ENCODE peak calls at places on chromosomes 5 and 9, in nine cellular contexts. L, T, S, A, K, U, V, R and O are unnamed samples.

GRCh38 chr5:149060325-149060724 is 2.5 kb downstream of the SH3TC2 start:
- DNase-seq in R (no peak), T (peak), U (no peak), L (peak), A (peak), V (no peak), K (no peak), S (no peak), O (no peak)

GRCh38 chr5:132497488-132497997 is 7.0 kb upstream of the IRF1 start:
- DNase-seq in V (no peak), U (no peak), T (peak), R (peak), K (no peak), S (no peak), L (peak), A (peak), O (no peak)

GRCh38 chr9:98219364-98219716 is 26.9 kb upstream of the CORO2A start:
- DNase-seq in L (no peak), S (no peak), U (no peak), R (no peak), K (no peak), A (no peak), T (no peak), V (no peak), O (no peak)

GRCh38 chr9:744790-745456 is 96.6 kb upstream of the DMRT1 start:
- DNase-seq in V (no peak), T (peak), K (no peak), A (peak), R (no peak), S (no peak), U (no peak), L (no peak), O (no peak)

GRCh38 chr5:7271728-7272127 is 124.2 kb upstream of the ADCY2 start:
- DNase-seq in R (no peak), L (no peak), K (no peak), A (no peak), T (no peak), V (no peak), U (no peak), S (no peak), O (no peak)

GRCh38 chr5:10555134-10555733 is 8.6 kb upstream of the ANKRD33B start:
- DNase-seq in U (no peak), L (no peak), V (no peak), A (peak), K (no peak), S (no peak), T (no peak), R (no peak), O (no peak)

GRCh38 chr9:109861499-109861898 is 81.5 kb downstream of the PALM2AKAP2 start:
- DNase-seq in A (peak), T (no peak), S (no peak), L (no peak), V (no peak), K (no peak), R (no peak), U (no peak), O (no peak)

GRCh38 chr9:121288874-121289553 is 21.1 kb downstream of the GSN start:
- DNase-seq in L (peak), U (no peak), S (no peak), V (no peak), K (no peak), R (no peak), A (peak), T (peak), O (peak)

GRCh38 chr5:90802695-90803317 is 244.2 kb downstream of the ADGRV1 start:
- DNase-seq in S (peak), K (peak), A (peak), R (no peak), V (no peak), L (peak), U (no peak), T (peak), O (peak)

GRCh38 chr5:180808461-180809000 is 5.9 kb upstream of the MGAT1 start:
- DNase-seq in S (no peak), V (no peak), U (no peak), T (peak), A (no peak), L (no peak), R (no peak), K (no peak), O (no peak)

GRCh38 chr5:168377525-168377924 is 86.1 kb downstream of the WWC1 start:
- DNase-seq in L (no peak), A (no peak), R (no peak), K (no peak), T (no peak), S (peak), U (no peak), V (no peak), O (no peak)

GRCh38 chr9:35164711-35165110 is 2.9 kb downstream of the UNC13B start:
- DNase-seq in T (no peak), R (no peak), K (no peak), S (peak), L (no peak), A (peak), U (no peak), V (no peak), O (no peak)

GRCh38 chr5:1065143-1065750 is 46.6 kb downstream of the SLC12A7 start:
- DNase-seq in T (no peak), K (no peak), S (no peak), V (no peak), R (peak), A (no peak), U (no peak), L (no peak), O (no peak)

GRCh38 chr5:173670130-173670591 is 53.7 kb upstream of the BOD1 start:
- DNase-seq in K (no peak), L (no peak), S (no peak), T (no peak), A (peak), U (no peak), R (no peak), V (no peak), O (no peak)

GRCh38 chr9:19976226-19976625 is 187.4 kb upstream of the SLC24A2 start:
- DNase-seq in K (no peak), A (no peak), S (peak), V (no peak), T (no peak), L (no peak), R (no peak), U (no peak), O (no peak)

GRCh38 chr5:133552925-133553525 is 59.3 kb downstream of the FSTL4 start:
- DNase-seq in A (peak), U (peak), S (peak), R (peak), K (peak), V (peak), T (peak), L (peak), O (peak)

GRCh38 chr5:56649569-56649968 is 165.8 kb upstream of the MAP3K1 start:
- DNase-seq in T (no peak), A (peak), K (no peak), V (no peak), R (no peak), L (no peak), S (no peak), U (no peak), O (no peak)

GRCh38 chr9:114093031-114093471 is 6.0 kb downstream of the KIF12 start:
- DNase-seq in R (no peak), L (no peak), U (no peak), V (no peak), S (no peak), A (no peak), T (no peak), K (no peak), O (no peak)

GRCh38 chr9:37969130-37969529 is 65.2 kb upstream of the SLC25A51 start:
- DNase-seq in K (no peak), A (peak), T (peak), U (no peak), V (no peak), L (no peak), S (no peak), R (no peak), O (no peak)

GRCh38 chr5:4225741-4226140 is 630.1 kb downstream of the IRX1 start:
- DNase-seq in L (no peak), K (no peak), T (no peak), V (no peak), R (no peak), U (no peak), S (no peak), A (no peak), O (no peak)

GRCh38 chr5:177040814-177041410 is 18.4 kb downstream of the ZNF346 start:
- DNase-seq in S (no peak), K (no peak), L (peak), A (peak), U (no peak), T (no peak), R (no peak), V (no peak), O (no peak)

GRCh38 chr9:26809795-26810194 is 82.8 kb downstream of the CAAP1 start:
- DNase-seq in R (no peak), S (no peak), K (no peak), A (peak), T (no peak), V (no peak), L (no peak), U (no peak), O (no peak)

GRCh38 chr5:175853573-175854230 is 17.7 kb upstream of the CPLX2 start:
- DNase-seq in A (no peak), U (no peak), V (no peak), T (peak), R (peak), S (no peak), K (no peak), L (no peak), O (no peak)

GRCh38 chr9:114484854-114485443 is 20.3 kb downstream of the WHRN start:
- DNase-seq in S (peak), U (no peak), K (peak), L (no peak), A (peak), T (peak), V (peak), R (no peak), O (no peak)

GRCh38 chr9:8643464-8643863 is 843.9 kb upstream of the DMAC1 start:
- DNase-seq in R (no peak), A (no peak), T (no peak), U (no peak), S (no peak), V (no peak), K (no peak), L (no peak), O (no peak)

GRCh38 chr9:98975838-98976237 is 32.1 kb downstream of the COL15A1 start:
- DNase-seq in T (no peak), A (no peak), V (no peak), R (no peak), S (no peak), L (no peak), K (no peak), U (no peak), O (no peak)

GRCh38 chr5:145484195-145484594 is 350.9 kb downstream of the PRELID2 start:
- DNase-seq in U (no peak), V (no peak), K (no peak), L (no peak), A (peak), R (no peak), T (no peak), S (no peak), O (no peak)

GRCh38 chr5:158606228-158606627 is 493.5 kb downstream of the EBF1 start:
- DNase-seq in K (no peak), U (no peak), S (no peak), A (no peak), T (no peak), L (no peak), R (no peak), V (no peak), O (no peak)

GRCh38 chr9:129610473-129611301 is 10.2 kb downstream of the C9orf50 start:
- DNase-seq in U (peak), T (peak), V (peak), K (peak), L (peak), A (peak), R (peak), S (peak), O (peak)

GRCh38 chr5:41363343-41363986 is 146.9 kb downstream of the PLCXD3 start:
- DNase-seq in S (no peak), T (no peak), L (no peak), R (no peak), K (no peak), V (no peak), U (no peak), A (no peak), O (no peak)

GRCh38 chr9:22079873-22080341 is 70.8 kb upstream of the CDKN2B start:
- DNase-seq in R (no peak), T (no peak), K (peak), L (no peak), V (peak), U (no peak), S (peak), A (peak), O (no peak)

GRCh38 chr5:3886521-3887461 is 291.2 kb downstream of the IRX1 start:
- DNase-seq in L (no peak), V (no peak), S (no peak), R (no peak), A (no peak), T (no peak), K (no peak), U (no peak), O (no peak)

GRCh38 chr9:114426046-114426948 is 38.5 kb upstream of the AKNA start:
- DNase-seq in R (no peak), A (no peak), S (no peak), L (no peak), K (no peak), T (no peak), U (no peak), V (no peak), O (no peak)

GRCh38 chr9:33132249-33132772 is 34.8 kb downstream of the B4GALT1 start:
- DNase-seq in A (peak), L (no peak), K (no peak), T (no peak), S (no peak), U (no peak), V (no peak), R (no peak), O (no peak)

GRCh38 chr9:133405508-133406009 is 12.3 kb downstream of the REXO4 start:
- DNase-seq in V (no peak), S (no peak), A (peak), L (no peak), U (no peak), K (no peak), R (no peak), T (peak), O (no peak)

GRCh38 chr9:98455957-98456621 is 200.6 kb upstream of the TBC1D2 start:
- DNase-seq in T (no peak), U (no peak), V (no peak), R (no peak), K (no peak), L (peak), A (peak), S (no peak), O (no peak)

GRCh38 chr5:178069909-178070308 is 43.4 kb upstream of the N4BP3 start:
- DNase-seq in U (no peak), R (no peak), V (peak), K (no peak), A (peak), L (no peak), S (peak), T (no peak), O (peak)

GRCh38 chr5:51380603-51381207 is 2.5 kb upstream of the ISL1 start:
- DNase-seq in A (no peak), V (no peak), U (no peak), T (no peak), R (no peak), S (peak), L (no peak), K (peak), O (no peak)
- TF ChIP-seq CTCF in A (peak), V (no peak), U (peak), T (peak), R (no peak), S (peak), L (peak), K (peak), O (peak)

DNA sequence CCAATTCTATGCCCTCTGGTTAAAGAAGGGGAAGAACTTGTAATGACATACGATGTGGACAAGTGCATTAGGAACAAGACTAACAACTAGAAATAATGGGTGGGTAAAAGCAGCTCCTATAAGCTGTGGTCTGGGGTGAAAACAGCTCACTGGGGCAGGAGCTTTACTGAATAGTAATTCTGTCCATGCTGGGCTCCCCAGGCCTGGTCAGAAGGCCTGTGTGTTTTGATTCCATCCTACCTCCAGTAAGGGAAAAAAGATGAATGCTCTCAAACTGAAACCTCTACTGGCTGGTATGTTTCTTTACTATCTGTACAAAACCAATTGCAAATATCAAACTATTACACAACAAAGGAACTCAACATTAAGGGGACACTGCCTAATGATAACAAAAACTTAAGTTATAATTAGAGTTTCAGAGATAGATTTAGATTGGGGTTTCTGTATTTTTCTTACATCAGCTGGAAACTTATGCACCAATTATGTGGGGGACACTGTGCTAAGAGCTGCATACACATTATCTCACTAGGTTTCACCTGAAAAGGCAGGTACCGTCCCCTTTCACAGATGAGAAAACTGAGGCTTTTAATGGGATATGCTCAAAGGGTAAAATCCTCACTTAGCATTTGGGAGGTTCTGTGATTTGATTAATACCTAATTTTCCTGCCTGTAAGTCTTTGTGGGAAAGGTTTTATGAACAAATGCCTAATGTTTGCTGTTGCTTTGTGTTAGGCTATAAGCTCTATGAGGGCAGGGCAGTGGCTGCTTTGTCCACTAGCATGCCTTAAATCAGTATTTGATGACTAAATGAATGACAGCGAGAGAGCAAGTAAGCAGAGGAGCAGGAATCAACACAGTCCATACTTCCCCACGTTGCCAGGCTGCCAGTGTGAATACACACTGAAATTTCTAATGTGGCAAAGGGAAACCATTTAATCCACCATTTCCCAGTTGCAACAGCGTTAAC is 53.6 kb downstream of the ELL2 start:
- DNase-seq in U (no peak), K (no peak), S (no peak), T (no peak), A (no peak), L (no peak), R (no peak), V (no peak), O (no peak)
- TF ChIP-seq CTCF in U (no peak), K (no peak), S (no peak), T (no peak), A (no peak), L (no peak), R (no peak), V (no peak), O (no peak)

DNA sequence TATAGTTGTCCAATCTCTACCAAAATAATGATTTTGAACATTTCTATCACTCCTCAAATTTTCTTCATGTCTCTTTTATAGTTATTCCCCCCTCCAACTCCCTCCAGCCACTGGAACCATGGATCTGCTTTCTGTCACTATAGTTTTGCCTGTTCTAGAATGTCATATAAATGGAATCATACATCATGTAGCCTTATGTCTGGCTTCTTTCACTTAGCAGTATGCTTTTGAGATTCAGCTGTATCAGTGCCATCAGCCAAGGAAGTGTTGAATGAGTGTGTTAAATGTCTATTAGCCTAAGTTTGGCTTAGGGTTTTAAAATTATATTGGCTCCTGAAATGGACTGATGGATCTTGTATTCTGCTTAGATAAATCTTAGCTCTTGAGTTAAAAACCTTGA is 36.0 kb downstream of the UBE2D2 start:
- DNase-seq in L (no peak), A (no peak), K (no peak), R (no peak), V (no peak), U (no peak), S (no peak), T (no peak), O (no peak)
- TF ChIP-seq CTCF in L (no peak), A (no peak), K (no peak), R (no peak), V (no peak), U (no peak), S (no peak), T (no peak), O (no peak)

DNA sequence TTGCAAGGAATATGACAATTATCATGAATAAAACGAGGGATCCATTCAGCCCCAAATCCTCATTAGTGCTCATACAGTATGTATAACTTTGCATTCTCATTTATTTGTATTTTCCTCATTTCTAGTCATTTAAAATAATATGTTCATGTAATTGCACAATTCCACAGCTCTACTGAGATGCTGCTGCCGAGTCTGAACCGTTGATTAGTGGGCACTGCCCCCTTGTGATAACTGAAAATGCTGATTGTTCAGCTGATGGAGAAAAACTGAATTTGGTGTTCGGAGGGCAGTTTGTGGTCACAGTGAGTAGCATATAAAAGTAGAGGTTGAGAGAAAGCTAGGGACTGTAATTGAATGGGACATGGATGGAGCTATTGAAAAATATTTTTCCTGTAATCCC is 12.2 kb upstream of the GPR151 start:
- DNase-seq in U (no peak), K (no peak), V (no peak), A (peak), R (no peak), T (no peak), S (no peak), L (no peak), O (no peak)
- TF ChIP-seq CTCF in U (no peak), K (no peak), V (no peak), A (no peak), R (no peak), T (no peak), S (no peak), L (no peak), O (no peak)

DNA sequence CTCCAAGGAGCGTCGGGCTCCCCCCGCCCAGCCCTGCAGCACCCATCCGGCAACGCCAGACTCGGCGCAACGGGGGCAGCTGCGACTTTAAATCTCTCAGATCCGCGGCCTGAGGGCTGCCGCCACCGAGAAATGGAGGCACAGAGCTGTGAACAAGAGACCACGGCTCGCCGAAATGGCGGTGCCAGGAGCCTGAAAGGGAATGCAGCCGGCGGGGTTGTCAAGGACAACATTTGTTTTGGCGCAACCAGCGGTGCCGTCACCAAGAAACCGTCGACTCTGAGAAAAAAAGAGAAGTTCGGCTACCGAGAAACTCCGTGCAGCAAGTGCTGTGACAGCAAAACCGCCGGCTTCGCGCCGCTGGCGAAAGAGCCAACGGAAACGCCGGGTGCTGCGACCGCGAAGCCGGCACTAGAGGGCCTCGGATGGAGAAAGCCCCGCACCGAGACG is 2.1 kb upstream of the ANXA2R start:
- DNase-seq in S (peak), A (peak), T (peak), V (peak), K (peak), L (peak), U (no peak), R (peak), O (peak)
- TF ChIP-seq CTCF in S (peak), A (peak), T (no peak), V (no peak), K (no peak), L (no peak), U (peak), R (peak), O (peak)